ENCODE peak calls at places on chromosomes 6 and 20, in four cellular contexts. One of them, this sample, is unnamed.

GRCh38 chr6:16635810-16636602 is 125.3 kb downstream of the ATXN1 start:
- DNase-seq in HepG2: peak
- DNase-seq in K562: no peak
- DNase-seq in HEK293T: no peak
- DNase-seq in this sample: peak

GRCh38 chr6:40986364-40986763 is 52.7 kb downstream of the UNC5CL start:
- DNase-seq in K562: no peak
- DNase-seq in HEK293T: no peak
- DNase-seq in HepG2: no peak
- DNase-seq in this sample: no peak

GRCh38 chr6:138226701-138227315 is 8.5 kb upstream of the PBOV1 start:
- DNase-seq in HEK293T: no peak
- DNase-seq in K562: no peak
- DNase-seq in HepG2: no peak
- DNase-seq in this sample: no peak

GRCh38 chr6:44411141-44411540 is 23.6 kb downstream of the CDC5L start:
- DNase-seq in HEK293T: no peak
- DNase-seq in K562: no peak
- DNase-seq in HepG2: no peak
- DNase-seq in this sample: no peak

GRCh38 chr6:158452191-158452590 is 107.7 kb upstream of the TMEM181 start:
- DNase-seq in K562: no peak
- DNase-seq in HEK293T: no peak
- DNase-seq in HepG2: no peak
- DNase-seq in this sample: no peak

GRCh38 chr6:37068523-37069270 is 63.2 kb downstream of the FGD2 start:
- DNase-seq in HEK293T: no peak
- DNase-seq in HepG2: no peak
- DNase-seq in K562: no peak
- DNase-seq in this sample: no peak

GRCh38 chr6:63598251-63599036 is 26.2 kb downstream of the LOC128125822 start:
- DNase-seq in HEK293T: peak
- DNase-seq in HepG2: peak
- DNase-seq in K562: peak
- DNase-seq in this sample: peak

GRCh38 chr20:38407321-38407720 is 27.8 kb downstream of the SNHG17 start:
- DNase-seq in K562: no peak
- DNase-seq in HepG2: no peak
- DNase-seq in HEK293T: no peak
- DNase-seq in this sample: no peak

GRCh38 chr6:12075067-12075563 is 63.0 kb downstream of the HIVEP1 start:
- DNase-seq in K562: no peak
- DNase-seq in HEK293T: no peak
- DNase-seq in HepG2: peak
- DNase-seq in this sample: no peak

GRCh38 chr6:169618526-169619490 is 83.0 kb downstream of the WDR27 start:
- DNase-seq in HepG2: no peak
- DNase-seq in K562: no peak
- DNase-seq in HEK293T: no peak
- DNase-seq in this sample: no peak

GRCh38 chr6:169622618-169623017 is 79.2 kb downstream of the WDR27 start:
- DNase-seq in HepG2: no peak
- DNase-seq in HEK293T: no peak
- DNase-seq in K562: no peak
- DNase-seq in this sample: no peak

GRCh38 chr6:169621311-169621710 is 80.5 kb downstream of the WDR27 start:
- DNase-seq in HepG2: no peak
- DNase-seq in K562: no peak
- DNase-seq in HEK293T: no peak
- DNase-seq in this sample: no peak

GRCh38 chr6:169619650-169620049 is 82.2 kb downstream of the WDR27 start:
- DNase-seq in K562: no peak
- DNase-seq in HepG2: no peak
- DNase-seq in HEK293T: no peak
- DNase-seq in this sample: no peak

DNA sequence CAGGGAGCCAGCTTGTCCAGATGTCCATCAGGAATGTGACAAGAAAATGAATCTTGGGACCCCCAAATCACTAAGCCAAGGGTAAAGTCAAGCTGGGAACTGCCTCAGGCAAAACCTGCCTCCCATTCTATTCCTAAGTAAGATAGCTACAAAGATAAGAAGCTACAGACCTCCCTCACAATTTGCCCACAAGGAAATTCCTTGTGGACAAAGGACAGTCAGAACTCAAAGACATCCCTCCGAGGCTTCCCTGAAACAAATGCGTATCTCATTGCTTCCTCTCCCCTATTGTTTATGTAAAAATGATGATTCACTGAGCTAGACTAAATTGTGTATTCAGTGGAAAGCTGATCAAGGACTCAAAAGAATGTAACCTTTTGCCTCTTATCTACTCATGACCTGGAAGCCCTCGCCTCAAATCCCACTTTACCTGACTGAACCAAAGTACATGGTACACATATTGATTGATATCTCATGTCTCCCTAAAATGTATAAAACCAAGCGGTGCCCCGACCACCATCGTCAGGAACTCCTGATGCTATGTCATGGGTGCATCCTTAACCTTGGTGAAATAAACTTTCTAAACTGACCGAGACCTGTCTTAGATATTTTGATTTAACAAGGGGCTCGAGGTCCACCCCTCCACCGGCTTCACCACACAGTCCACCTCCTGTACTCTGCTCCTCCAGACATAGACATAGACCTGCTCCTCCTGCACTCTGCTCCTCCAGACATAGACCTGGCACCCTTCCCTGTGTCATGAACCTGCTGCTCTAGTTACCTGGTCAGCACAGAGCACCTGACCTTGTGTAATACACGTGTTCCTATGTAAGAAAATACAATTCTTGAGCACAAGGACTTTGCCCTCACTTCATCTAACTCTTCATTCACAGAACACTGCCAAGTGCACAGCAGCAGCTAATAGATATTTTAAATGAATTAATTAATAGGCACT is 81.4 kb downstream of the WDR27 start:
- DNase-seq in HEK293T: no peak
- DNase-seq in K562: no peak
- DNase-seq in HepG2: peak
- DNase-seq in this sample: no peak
- TF ChIP-seq FOXK2 in HEK293T: no peak
- TF ChIP-seq FOXK2 in K562: no peak
- TF ChIP-seq FOXK2 in HepG2: no peak
- TF ChIP-seq FOXK2 in this sample: no peak

GRCh38 chr20:61168605-61169004 is 83.5 kb upstream of the CDH4 start:
- DNase-seq in HEK293T: no peak
- DNase-seq in HepG2: no peak
- DNase-seq in K562: no peak
- DNase-seq in this sample: no peak

GRCh38 chr20:61169870-61170269 is 82.2 kb upstream of the CDH4 start:
- DNase-seq in K562: no peak
- DNase-seq in HepG2: no peak
- DNase-seq in HEK293T: no peak
- DNase-seq in this sample: no peak

GRCh38 chr20:61162506-61162905 is 89.6 kb upstream of the CDH4 start:
- DNase-seq in HEK293T: no peak
- DNase-seq in K562: no peak
- DNase-seq in HepG2: no peak
- DNase-seq in this sample: no peak

GRCh38 chr20:61163027-61163426 is 89.0 kb upstream of the CDH4 start:
- DNase-seq in HEK293T: no peak
- DNase-seq in HepG2: no peak
- DNase-seq in K562: no peak
- DNase-seq in this sample: no peak

DNA sequence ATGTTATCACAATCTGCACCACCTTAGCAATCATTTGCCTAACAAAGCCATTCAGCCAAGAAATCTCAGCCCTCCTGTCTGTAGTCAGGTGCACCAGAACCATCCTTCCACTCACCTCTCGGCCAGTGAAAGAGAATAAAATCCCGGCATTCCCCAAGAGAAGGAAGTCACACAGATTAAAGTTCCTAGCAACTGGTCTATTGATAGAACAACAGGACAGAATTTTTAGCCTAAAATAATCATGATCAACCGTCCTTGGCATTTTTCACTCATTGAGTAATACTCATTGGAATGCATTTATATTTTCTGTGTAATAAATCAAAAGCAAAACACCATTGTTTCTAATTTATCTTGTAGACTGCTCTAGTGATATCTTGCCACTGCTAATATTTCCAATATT is 85.7 kb upstream of the CDH4 start:
- DNase-seq in HepG2: no peak
- DNase-seq in K562: no peak
- DNase-seq in HEK293T: no peak
- DNase-seq in this sample: no peak
- TF ChIP-seq FOXK2 in HepG2: no peak
- TF ChIP-seq FOXK2 in K562: no peak
- TF ChIP-seq FOXK2 in HEK293T: no peak
- TF ChIP-seq FOXK2 in this sample: no peak

DNA sequence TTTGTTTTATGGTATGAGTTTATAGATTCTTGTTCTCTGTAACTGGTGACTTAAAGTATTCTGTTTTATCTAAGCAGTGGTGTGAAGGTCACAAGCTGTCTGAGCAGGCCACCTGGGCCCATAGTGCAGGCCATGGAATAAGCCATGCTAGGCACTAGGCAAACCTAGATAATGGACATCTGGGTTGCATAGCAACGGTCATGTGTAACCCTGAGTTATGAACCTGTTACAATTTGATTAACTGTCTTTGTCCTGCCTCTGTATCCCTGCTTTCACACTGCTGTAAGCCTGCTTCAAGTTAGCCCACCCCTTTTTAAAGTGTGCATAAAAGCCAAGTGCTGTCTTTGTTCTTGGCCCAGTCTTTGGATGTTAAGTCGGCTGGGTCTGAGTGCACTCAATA is 21.8 kb upstream of the YWHAB start:
- DNase-seq in HepG2: no peak
- DNase-seq in K562: no peak
- DNase-seq in HEK293T: no peak
- DNase-seq in this sample: no peak
- TF ChIP-seq FOXK2 in HepG2: no peak
- TF ChIP-seq FOXK2 in K562: no peak
- TF ChIP-seq FOXK2 in HEK293T: no peak
- TF ChIP-seq FOXK2 in this sample: no peak

DNA sequence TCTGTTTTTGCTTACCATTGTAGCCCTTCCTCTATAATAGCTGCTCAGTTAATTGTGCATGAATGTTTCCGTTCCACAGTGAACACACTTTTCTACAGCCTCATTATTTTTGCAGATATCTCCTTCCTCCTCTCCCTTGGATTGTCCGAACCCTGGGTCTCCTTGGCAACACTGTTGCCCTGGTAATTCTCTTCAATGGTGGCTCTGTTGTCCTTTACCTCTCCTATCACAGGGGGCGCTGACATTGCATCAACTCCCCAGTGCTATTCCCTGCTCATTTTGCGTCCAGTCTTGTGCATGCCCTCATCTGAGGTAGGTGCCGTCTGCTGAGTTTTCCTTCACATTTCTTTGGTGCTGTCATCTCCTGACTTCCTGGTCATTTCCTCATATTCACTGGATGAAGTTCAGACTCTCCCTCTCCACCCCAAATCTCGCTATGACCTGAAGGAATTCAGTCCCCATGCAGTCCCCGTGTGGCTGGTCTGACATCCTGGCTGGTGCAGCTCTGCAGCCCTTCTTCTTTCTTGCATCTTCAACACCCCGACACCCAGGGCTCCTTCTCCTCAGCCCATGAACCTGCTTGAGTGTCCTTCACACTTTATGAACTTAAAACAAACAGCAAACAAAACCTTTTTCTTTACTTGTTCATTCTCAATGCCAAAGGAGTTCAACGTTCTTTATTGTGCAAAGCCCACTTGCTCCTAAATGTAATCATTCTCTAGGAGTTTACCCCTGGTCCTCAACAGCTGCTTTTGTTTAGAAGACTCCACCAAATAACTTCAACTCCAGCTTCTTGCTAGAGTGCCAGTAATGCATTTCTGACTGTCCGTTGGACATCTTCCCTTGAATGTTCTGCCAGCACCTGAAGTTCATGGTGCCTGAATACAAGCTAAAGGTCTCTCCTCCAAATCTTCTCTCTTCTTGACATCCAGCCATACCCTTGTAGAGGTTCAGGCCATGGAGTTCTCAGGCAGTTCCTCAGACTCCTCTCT is 21.3 kb downstream of the PHACTR2 start:
- DNase-seq in HEK293T: peak
- DNase-seq in HepG2: peak
- DNase-seq in K562: peak
- DNase-seq in this sample: no peak
- TF ChIP-seq FOXK2 in HEK293T: no peak
- TF ChIP-seq FOXK2 in HepG2: no peak
- TF ChIP-seq FOXK2 in K562: no peak
- TF ChIP-seq FOXK2 in this sample: no peak

DNA sequence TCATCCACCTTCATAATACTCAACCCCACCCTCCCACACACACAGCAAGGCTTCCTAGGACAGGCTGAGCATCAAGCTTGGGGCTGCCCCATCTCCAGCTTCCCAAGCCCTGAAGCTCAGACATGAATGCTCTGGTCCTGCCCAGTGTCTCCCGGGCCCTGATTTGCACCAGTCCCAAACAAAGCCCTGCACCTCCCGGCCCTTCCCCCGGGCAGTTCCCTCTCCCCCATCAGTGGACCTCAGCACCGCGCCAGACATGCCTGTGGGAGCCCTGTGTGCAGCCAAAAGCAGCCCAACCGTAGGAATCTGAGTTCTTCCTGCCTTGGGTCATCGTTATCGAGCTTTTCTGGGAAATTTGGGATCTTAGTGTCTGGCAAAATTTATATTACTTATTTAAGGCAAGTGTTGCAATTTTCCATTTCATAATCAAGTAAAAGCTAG is 63.5 kb downstream of the THBS2 start:
- DNase-seq in HepG2: no peak
- DNase-seq in HEK293T: no peak
- DNase-seq in K562: no peak
- DNase-seq in this sample: no peak
- TF ChIP-seq FOXK2 in HepG2: no peak
- TF ChIP-seq FOXK2 in HEK293T: no peak
- TF ChIP-seq FOXK2 in K562: no peak
- TF ChIP-seq FOXK2 in this sample: no peak

This sample was measured in GM12878.